ENCODE peak calls at places on chromosomes 11 and 22, in nine cellular contexts. E is fibroblast of mammary gland; F is cardiac fibroblast; Z is stimulated activated CD4-positive, alpha-beta T cell treated with anti-CD3 and anti-CD28 coated beads, TNF-alpha, amount 100 ng/mL, for 24 hours; N is HT1080; P is KG1; Y is myocyte; G is NCI-H2081; R is Kasumi-1. Q is an unnamed sample.

GRCh38 chr11:30451642-30452041 is 128.7 kb downstream of the ARL14EP start:
- DNase-seq in E (no peak), F (no peak), P (no peak), R (no peak), Z (no peak), Y (no peak), G (no peak), N (no peak), Q (no peak)

GRCh38 chr11:8342821-8343681 is 79.4 kb upstream of the LMO1 start:
- DNase-seq in Z (no peak), F (no peak), N (no peak), Y (peak; percentile 85), R (no peak), P (no peak), E (no peak), G (no peak), Q (peak; percentile 31)

GRCh38 chr22:43208703-43209522 is 22.0 kb upstream of the TTLL12 start:
- DNase-seq in E (no peak), Z (no peak), P (no peak), G (no peak), Y (no peak), N (no peak), R (no peak), F (no peak), Q (no peak)

GRCh38 chr11:126530416-126530815 is 174.9 kb downstream of the ST3GAL4 start:
- DNase-seq in P (no peak), E (no peak), G (no peak), F (no peak), N (no peak), Z (no peak), Y (no peak), R (no peak), Q (no peak)

GRCh38 chr11:71281901-71282300 is 29.5 kb upstream of the SHANK2 start:
- DNase-seq in G (no peak), R (no peak), F (no peak), E (no peak), N (no peak), P (no peak), Y (no peak), Z (no peak), Q (no peak)

GRCh38 chr11:73577496-73577917 is 20.4 kb downstream of the FAM168A start:
- DNase-seq in Y (no peak), G (no peak), F (peak; percentile 20), Z (no peak), R (no peak), P (no peak), N (no peak), E (peak; percentile 74), Q (no peak)

GRCh38 chr11:66336234-66337102 is at the start of gene RIN1:
- DNase-seq in E (peak; percentile 100), Z (peak; percentile 18), F (peak; percentile 96), N (peak; percentile 99), R (peak; percentile 44), P (no peak), G (peak; percentile 56), Y (peak; percentile 98), Q (peak; percentile 67)

GRCh38 chr11:66641834-66642233 is 3.3 kb downstream of the RBM4 start:
- DNase-seq in Z (no peak), R (no peak), Y (no peak), P (no peak), E (no peak), F (peak; percentile 15), N (no peak), G (no peak), Q (no peak)

GRCh38 chr11:69497221-69497787 is 15.8 kb downstream of the LINC01488 start:
- DNase-seq in F (peak; percentile 96), Z (no peak), G (no peak), P (no peak), N (peak; percentile 97), R (no peak), E (peak; percentile 94), Y (peak; percentile 100), Q (peak; percentile 96)

GRCh38 chr11:104343578-104343977 is 179.6 kb upstream of the PDGFD start:
- DNase-seq in Y (no peak), N (no peak), F (peak; percentile 21), P (no peak), E (peak; percentile 11), R (peak; percentile 47), G (peak; percentile 60), Z (no peak), Q (peak; percentile 12)

GRCh38 chr11:126547161-126547560 is 191.7 kb downstream of the ST3GAL4 start:
- DNase-seq in Z (no peak), Y (peak; percentile 79), G (no peak), N (peak; percentile 96), F (peak; percentile 9), R (no peak), E (peak; percentile 79), P (no peak), Q (peak; percentile 85)

GRCh38 chr11:31956310-31956709 is 134.6 kb upstream of the RCN1 start:
- DNase-seq in G (no peak), P (no peak), N (peak; percentile 52), R (no peak), Z (no peak), E (peak; percentile 36), Y (peak; percentile 24), F (no peak), Q (no peak)

GRCh38 chr11:63749624-63750023 is 19.0 kb downstream of the ZFTA start:
- DNase-seq in P (no peak), Z (no peak), R (no peak), G (no peak), N (no peak), F (no peak), Y (no peak), E (no peak), Q (no peak)

GRCh38 chr11:54930930-54931329 is 224.3 kb downstream of the OR4A5 start:
- DNase-seq in P (no peak), Z (no peak), G (no peak), N (no peak), F (no peak), R (no peak), E (no peak), Y (no peak), Q (no peak)

GRCh38 chr11:33701302-33701701 is 676 bp upstream of the C11orf91 start:
- DNase-seq in F (no peak), R (no peak), G (no peak), E (peak; percentile 87), Y (no peak), P (no peak), N (peak; percentile 66), Z (no peak), Q (no peak)

Q was measured in SJCRH30.